ENCODE peak calls at places on chromosomes 6 and 20, in six cellular contexts. N is body of pancreas, M is foreskin fibroblast, Z is PC-9, O is fibroblast of pulmonary artery, E is epithelial cell of esophagus. X is an unnamed sample.
A peak's percentile ranks its signal among the peaks of the same experiment; 100 is the strongest.

GRCh38 chr6:131160254-131160758 is 25.0 kb downstream of the AKAP7 start:
- DNase-seq in N (no peak), M (no peak), Z (no peak), O (no peak), E (no peak), X (no peak)

GRCh38 chr6:107101661-107102413 is 13.5 kb downstream of the BEND3 start:
- DNase-seq in N (no peak), M (no peak), Z (no peak), O (no peak), E (no peak), X (no peak)

GRCh38 chr20:32902456-32903420 is 44.0 kb downstream of the EFCAB8 start:
- DNase-seq in N (peak; percentile 65), M (peak; percentile 71), Z (no peak), O (peak; percentile 62), E (peak; percentile 56), X (peak; percentile 42)

GRCh38 chr6:145042559-145042958 is 692.8 kb downstream of the EPM2A start:
- DNase-seq in N (no peak), M (no peak), Z (no peak), O (no peak), E (no peak), X (no peak)

GRCh38 chr6:31055401-31055800 is 45.1 kb downstream of the MUC22 start:
- DNase-seq in N (no peak), M (no peak), Z (no peak), O (no peak), E (peak; percentile 88), X (no peak)

GRCh38 chr6:54758340-54758739 is 88.2 kb upstream of the FAM83B start:
- DNase-seq in N (no peak), M (no peak), Z (no peak), O (no peak), E (peak; percentile 11), X (no peak)

GRCh38 chr20:64106435-64106961 is 867 bp downstream of the NPBWR2 start:
- DNase-seq in N (no peak), M (no peak), Z (no peak), O (no peak), E (no peak), X (no peak)

GRCh38 chr20:34215711-34216381 is 25.4 kb upstream of the ASIP start:
- DNase-seq in N (peak; percentile 90), M (peak; percentile 87), Z (peak; percentile 52), O (peak; percentile 57), E (peak; percentile 69), X (peak; percentile 59)

GRCh38 chr6:131914967-131915751 is 36.0 kb downstream of the CCN2 start:
- DNase-seq in N (peak; percentile 80), M (peak; percentile 89), Z (peak; percentile 42), O (peak; percentile 89), E (peak; percentile 82), X (peak; percentile 85)

GRCh38 chr6:31713991-31714684 is 1.0 kb upstream of the LY6G6D start:
- DNase-seq in N (no peak), M (no peak), Z (no peak), O (no peak), E (no peak), X (no peak)

GRCh38 chr6:92243315-92243714 is 1176.0 kb downstream of the EPHA7 start:
- DNase-seq in N (no peak), M (no peak), Z (no peak), O (no peak), E (no peak), X (no peak)

GRCh38 chr20:50913976-50914375 is 17.3 kb downstream of the ADNP start:
- DNase-seq in N (no peak), M (peak; percentile 91), Z (no peak), O (peak; percentile 79), E (peak; percentile 52), X (peak; percentile 65)

GRCh38 chr20:16125810-16126209 is 447.4 kb downstream of the KIF16B start:
- DNase-seq in N (no peak), M (no peak), Z (no peak), O (no peak), E (peak; percentile 3), X (no peak)

GRCh38 chr6:136783021-136783420 is 9.3 kb downstream of the MAP3K5 start:
- DNase-seq in N (no peak), M (no peak), Z (no peak), O (no peak), E (no peak), X (no peak)

GRCh38 chr6:68252632-68253031 is 382.4 kb upstream of the ADGRB3 start:
- DNase-seq in N (no peak), M (no peak), Z (no peak), O (no peak), E (no peak), X (no peak)

GRCh38 chr20:3818155-3819151 is 1.9 kb upstream of the AP5S1 start:
- DNase-seq in N (peak; percentile 98), M (peak; percentile 91), Z (peak; percentile 59), O (peak; percentile 89), E (peak; percentile 77), X (peak; percentile 79)

GRCh38 chr20:10961651-10962288 is 288.0 kb upstream of the JAG1 start:
- DNase-seq in N (no peak), M (peak; percentile 8), Z (no peak), O (peak; percentile 29), E (no peak), X (peak; percentile 48)

GRCh38 chr6:112231609-112232060 is 22.7 kb downstream of the LAMA4 start:
- DNase-seq in N (no peak), M (peak; percentile 68), Z (no peak), O (peak; percentile 59), E (peak; percentile 64), X (no peak)

GRCh38 chr20:62775206-62775605 is 21.1 kb upstream of the MRGBP start:
- DNase-seq in N (no peak), M (no peak), Z (no peak), O (no peak), E (no peak), X (no peak)

GRCh38 chr20:57061058-57061900 is 205.2 kb downstream of the BMP7 start:
- DNase-seq in N (no peak), M (peak; percentile 56), Z (no peak), O (peak; percentile 3), E (peak; percentile 13), X (peak; percentile 62)

GRCh38 chr20:54565255-54565654 is 89.9 kb downstream of the DOK5 start:
- DNase-seq in N (no peak), M (no peak), Z (no peak), O (no peak), E (no peak), X (no peak)
- H3K4me3 ChIP-seq in N (no peak overlapping the region), M (no peak overlapping the region), Z (no peak overlapping the region), O (no peak overlapping the region), E (no peak overlapping the region), X (no peak overlapping the region)

DNA sequence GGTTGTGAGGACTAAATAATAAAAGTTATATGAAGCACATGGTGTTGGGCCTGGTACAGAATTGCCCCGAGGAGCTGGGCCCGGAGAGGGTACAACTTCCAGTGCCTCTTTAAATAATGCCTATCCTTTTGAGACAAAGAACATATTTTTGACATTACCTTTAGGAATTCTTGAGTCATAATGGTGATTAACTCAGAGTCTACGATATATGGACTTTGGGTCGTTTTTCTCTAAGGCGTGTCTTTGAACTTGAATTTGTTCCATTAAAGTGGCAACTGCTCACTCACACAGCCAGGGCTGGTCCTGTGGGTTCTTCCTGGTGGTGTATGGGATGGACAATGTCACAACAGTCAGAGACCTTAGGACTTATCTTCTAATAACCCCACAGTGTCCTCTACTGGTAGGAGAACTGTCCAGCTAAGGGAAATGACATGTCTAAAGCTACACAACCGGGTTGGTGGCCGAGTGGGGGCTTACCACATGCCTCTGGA is 106.5 kb downstream of the CDC5L start:
- DNase-seq in N (no peak), M (peak; percentile 80), Z (peak; percentile 74), O (peak; percentile 74), E (peak; percentile 81), X (peak; percentile 87)
- TF ChIP-seq CTCF in N (no peak), M (no peak), Z (peak; percentile 48), O (peak; percentile 30), E (no peak), X (peak; percentile 37)

GRCh38 chr6:116385462-116385807 is 14.7 kb downstream of the DSE start:
- DNase-seq in N (no peak), M (peak; percentile 68), Z (no peak), O (peak; percentile 65), E (peak; percentile 78), X (peak; percentile 78)
- H3K4me3 ChIP-seq in N (no peak overlapping the region), M (no peak overlapping the region), Z (no peak overlapping the region), O (no peak overlapping the region), E (no peak overlapping the region), X (no peak overlapping the region)

DNA sequence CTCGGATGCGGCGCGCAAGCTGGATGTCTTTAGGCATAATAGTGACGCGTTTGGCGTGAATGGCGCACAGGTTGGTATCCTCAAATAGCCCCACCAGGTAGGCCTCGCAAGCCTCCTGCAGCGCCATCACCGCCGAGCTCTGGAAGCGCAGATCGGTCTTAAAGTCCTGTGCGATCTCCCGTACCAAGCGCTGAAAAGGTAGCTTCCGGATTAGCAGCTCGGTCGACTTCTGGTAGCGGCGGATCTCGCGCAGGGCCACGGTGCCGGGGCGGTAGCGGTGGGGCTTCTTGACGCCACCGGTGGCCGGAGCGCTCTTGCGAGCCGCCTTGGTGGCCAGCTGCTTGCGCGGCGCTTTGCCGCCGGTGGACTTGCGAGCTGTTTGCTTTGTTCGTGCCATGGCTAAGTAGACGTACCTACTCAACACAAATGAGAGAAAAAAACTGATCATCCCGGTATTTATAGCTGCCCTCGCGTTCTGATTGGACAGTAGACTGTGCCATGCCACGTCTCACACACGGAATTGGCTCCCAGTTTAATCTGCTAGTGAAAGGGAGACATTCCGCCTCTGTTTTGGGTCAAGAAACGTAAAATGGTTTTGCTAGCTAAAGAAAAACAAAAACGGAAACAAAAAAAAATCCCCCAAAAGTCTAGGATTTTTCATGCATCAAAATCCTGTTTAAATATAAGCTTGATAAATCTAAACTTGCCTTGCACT is 40.1 kb downstream of the OR2B2 start:
- DNase-seq in N (peak; percentile 80), M (peak; percentile 97), Z (peak; percentile 83), O (peak; percentile 99), E (peak; percentile 96), X (peak; percentile 98)
- TF ChIP-seq CTCF in N (peak; percentile 17), M (no peak), Z (peak; percentile 36), O (peak; percentile 20), E (peak; percentile 45), X (peak; percentile 34)

DNA sequence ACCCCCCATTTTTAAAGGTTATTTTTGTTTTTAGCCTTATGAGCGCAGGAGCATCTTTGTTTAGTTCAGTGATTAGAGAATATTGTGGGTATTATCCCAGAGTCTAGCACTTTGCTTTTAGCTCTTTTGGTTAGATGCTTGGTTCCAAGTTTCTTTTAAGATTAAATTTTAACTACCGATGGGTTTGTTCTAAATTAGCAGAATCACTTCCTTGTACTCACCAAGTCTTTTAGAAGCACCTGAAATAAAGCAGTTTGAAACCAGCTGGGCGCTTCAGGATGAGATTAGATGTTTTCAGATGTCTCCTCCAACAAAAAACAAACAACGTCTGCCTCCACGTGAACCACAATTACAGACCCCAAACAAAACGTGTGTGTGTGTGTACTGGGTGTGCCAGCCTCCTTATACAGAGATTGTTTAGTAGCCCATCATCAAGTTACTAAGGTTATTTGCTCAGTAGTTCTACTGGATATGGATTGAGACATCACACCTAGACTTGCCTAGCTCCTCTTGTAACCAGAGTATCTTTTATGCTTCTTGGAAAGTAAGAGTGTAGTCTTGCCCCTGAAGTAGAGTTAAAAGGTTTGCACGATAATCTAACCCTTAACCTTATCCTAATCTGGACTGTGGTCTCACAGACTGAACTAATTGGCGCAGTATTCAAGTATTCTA is 2.2 kb downstream of the DSTN start:
- DNase-seq in N (no peak), M (no peak), Z (peak; percentile 54), O (no peak), E (peak; percentile 50), X (no peak)
- H3K4me3 ChIP-seq in N (no peak overlapping the region), M (peak overlapping the region; percentile 86), Z (peak overlapping the region; percentile 95), O (peak overlapping the region; percentile 68), E (peak overlapping the region; percentile 95), X (peak overlapping the region; percentile 79)

DNA sequence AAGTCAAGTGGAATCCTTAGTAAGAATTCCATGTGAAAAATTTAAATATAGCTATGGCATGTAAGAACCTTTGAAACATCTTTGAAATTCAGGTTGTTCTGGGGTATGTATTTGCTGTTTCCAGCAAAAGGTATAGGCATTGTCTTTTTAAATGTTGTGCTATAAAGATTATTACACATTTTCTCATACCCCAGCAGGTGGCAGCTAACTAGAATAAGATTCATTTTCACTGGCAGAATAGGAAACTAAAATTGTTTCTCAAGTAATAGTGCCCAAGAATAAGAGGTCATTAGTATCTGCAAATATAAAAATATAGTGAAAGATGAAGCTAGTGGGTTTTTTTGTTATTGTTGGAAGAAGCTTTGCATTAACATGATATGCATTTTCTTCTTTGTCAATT is 1.8 kb downstream of the GRIK2 start:
- DNase-seq in N (no peak), M (peak; percentile 20), Z (no peak), O (no peak), E (no peak), X (no peak)
- TF ChIP-seq CTCF in N (no peak), M (peak; percentile 22), Z (peak; percentile 35), O (peak; percentile 19), E (peak; percentile 23), X (no peak)

X was measured in astrocyte of the spinal cord.